ENCODE peak calls at places on chromosomes 16 and 17, in seven cellular contexts. G, Q, W, K, V, P and S are unnamed samples. For H3K4me1, the result is how much of the 10 kb centered on the place peaks cover.

GRCh38 chr17:20086416-20087074 is 77.4 kb downstream of the SPECC1 start:
- DNase-seq in Q (no peak), V (no peak), W (no peak), P (no peak), G (no peak), K (no peak), S (no peak)

GRCh38 chr17:17959520-17960361 is 12.5 kb downstream of the TOM1L2 start:
- DNase-seq in G (peak), P (no peak), V (peak), Q (peak), K (no peak), W (no peak), S (peak)

GRCh38 chr17:38428150-38428642 is at the start of gene ARHGAP23:
- DNase-seq in G (peak), Q (peak), K (no peak), V (peak), P (peak), W (peak), S (peak)

GRCh38 chr17:1168537-1169234 is 11.1 kb downstream of the ABR start:
- DNase-seq in Q (no peak), P (no peak), K (no peak), W (no peak), G (no peak), V (no peak), S (no peak)

GRCh38 chr17:48296453-48296852 is 133.6 kb downstream of the SKAP1 start:
- DNase-seq in K (no peak), P (no peak), Q (no peak), W (no peak), V (no peak), G (no peak), S (no peak)

GRCh38 chr17:46154151-46154816 is 38.9 kb downstream of the KANSL1 start:
- DNase-seq in K (no peak), Q (no peak), V (peak), P (no peak), W (no peak), G (no peak), S (peak)

GRCh38 chr17:7794063-7794663 is 39.9 kb upstream of the KDM6B start:
- DNase-seq in Q (no peak), K (no peak), V (no peak), W (no peak), P (no peak), G (no peak), S (no peak)

GRCh38 chr17:38851434-38851833 is 2.1 kb downstream of the RPL23 start:
- DNase-seq in Q (no peak), P (no peak), K (no peak), W (no peak), V (no peak), G (no peak), S (no peak)

GRCh38 chr17:45718791-45719190 is 65.3 kb upstream of the CRHR1 start:
- DNase-seq in Q (no peak), V (no peak), K (no peak), P (no peak), W (no peak), G (no peak), S (no peak)

GRCh38 chr16:88382491-88383400 is at the start of gene ZNF469:
- DNase-seq in W (peak), V (peak), Q (peak), K (no peak), G (no peak), P (peak), S (peak)

GRCh38 chr16:89921699-89922476 is 1.3 kb upstream of the TUBB3 start:
- DNase-seq in G (no peak), W (peak), Q (peak), V (peak), P (peak), K (peak), S (peak)

GRCh38 chr16:50273888-50274770 is 7.8 kb downstream of the ADCY7 start:
- DNase-seq in V (no peak), G (peak), W (no peak), P (no peak), Q (no peak), K (no peak), S (no peak)

GRCh38 chr16:68764866-68765265 is 27.8 kb downstream of the CDH1 start:
- DNase-seq in P (no peak), Q (no peak), V (no peak), K (no peak), G (no peak), W (no peak), S (no peak)

GRCh38 chr17:34241062-34241461 is 14.0 kb upstream of the CCL2 start:
- DNase-seq in W (no peak), Q (no peak), K (no peak), G (no peak), V (peak), P (no peak), S (peak)

GRCh38 chr17:55812323-55812722 is 61.5 kb downstream of the PCTP start:
- DNase-seq in W (no peak), V (no peak), K (no peak), G (no peak), P (no peak), Q (no peak), S (no peak)

GRCh38 chr17:59372138-59372751 is 40.8 kb downstream of the YPEL2 start:
- DNase-seq in K (no peak), Q (peak), V (peak), W (no peak), G (peak), P (peak), S (peak)

GRCh38 chr17:40118093-40118492 is 3.7 kb upstream of the MSL1 start:
- DNase-seq in W (no peak), P (no peak), Q (no peak), G (no peak), K (no peak), V (no peak), S (no peak)

GRCh38 chr16:1979271-1980025 is 1.8 kb downstream of the NOXO1 start:
- DNase-seq in Q (no peak), V (no peak), W (peak), K (no peak), G (peak), P (peak), S (no peak)

GRCh38 chr16:21301168-21301894 is 23.2 kb upstream of the CRYM start:
- DNase-seq in P (peak), Q (peak), G (peak), W (peak), V (peak), K (peak), S (peak)

GRCh38 chr17:27333410-27333980 is 39.6 kb downstream of the WSB1 start:
- DNase-seq in G (no peak), Q (no peak), V (no peak), K (no peak), P (no peak), W (no peak), S (no peak)

GRCh38 chr17:61200349-61200735 is 199.3 kb upstream of the TBX2 start:
- DNase-seq in W (no peak), P (no peak), V (peak), Q (peak), K (no peak), G (no peak), S (no peak)

GRCh38 chr17:72613411-72614292 is 478.8 kb downstream of the SLC39A11 start:
- DNase-seq in W (no peak), G (peak), V (peak), P (no peak), Q (peak), K (no peak), S (peak)

GRCh38 chr17:6554336-6554735 is 2.0 kb downstream of the PITPNM3 start:
- DNase-seq in P (no peak), V (no peak), W (no peak), Q (no peak), K (no peak), G (no peak), S (no peak)

GRCh38 chr17:6556121-6557039 is at the start of gene PITPNM3:
- DNase-seq in P (peak), W (peak), Q (no peak), G (peak), K (no peak), V (no peak), S (peak)

GRCh38 chr17:6557040-6557438 is 684 bp upstream of the PITPNM3 start:
- DNase-seq in G (no peak), P (no peak), Q (no peak), W (no peak), K (no peak), V (no peak), S (no peak)

GRCh38 chr17:6555331-6556120 is 829 bp downstream of the PITPNM3 start:
- DNase-seq in P (peak), G (peak), K (no peak), V (peak), W (peak), Q (no peak), S (peak)

DNA sequence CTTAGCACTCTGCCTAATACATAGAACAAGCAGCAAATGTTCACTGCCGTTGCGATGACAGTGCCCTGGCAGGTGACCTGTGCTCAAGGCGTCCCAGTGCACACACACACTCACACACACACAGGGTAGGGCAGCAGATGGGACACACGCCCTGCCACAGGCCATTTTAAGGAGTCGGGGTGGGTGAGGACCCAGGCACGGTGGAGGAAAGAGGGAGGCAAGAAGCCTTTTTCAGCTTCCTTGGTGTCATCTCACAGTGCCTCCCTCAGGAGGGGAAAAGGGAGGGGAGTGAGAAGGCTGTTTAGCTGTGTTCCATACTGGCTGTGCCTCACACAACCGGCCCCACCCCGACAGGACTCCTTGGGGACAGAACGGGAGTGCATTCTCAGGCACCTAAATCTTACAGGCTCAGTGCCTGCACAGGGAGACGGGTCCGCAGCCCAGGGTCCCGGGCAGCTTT is 1.5 kb downstream of the PITPNM3 start:
- DNase-seq in G (peak), P (no peak), W (peak), K (no peak), Q (no peak), V (no peak), S (no peak)
- H3K4me3 ChIP-seq in G (no peak), P (no peak), W (peak), K (no peak), Q (peak), V (peak), S (peak)

GRCh38 chr17:79837888-79838540 is 1.2 kb downstream of the CBX4 start:
- DNase-seq in W (peak), K (no peak), V (no peak), P (no peak), Q (no peak), G (peak), S (no peak)
- H3K4me1 ChIP-seq in W (under half), K (under half), V (under half), P (half or more), Q (under half), G (under half), S (under half)

GRCh38 chr17:76079577-76080206 is 710 bp downstream of the ZACN start:
- DNase-seq in K (no peak), W (peak), G (no peak), P (no peak), Q (no peak), V (no peak), S (no peak)
- H3K4me3 ChIP-seq in K (no peak), W (peak), G (no peak), P (no peak), Q (no peak), V (no peak), S (no peak)

GRCh38 chr16:12543700-12544476 is 259.8 kb downstream of the CPPED1 start:
- DNase-seq in P (no peak), V (no peak), Q (no peak), K (no peak), G (no peak), W (no peak), S (no peak)

GRCh38 chr16:12545792-12546342 is 257.8 kb downstream of the CPPED1 start:
- DNase-seq in K (no peak), G (no peak), W (no peak), P (no peak), Q (no peak), V (no peak), S (no peak)

GRCh38 chr16:12546918-12547607 is 256.6 kb downstream of the CPPED1 start:
- DNase-seq in G (no peak), W (no peak), P (no peak), Q (no peak), V (peak), K (no peak), S (no peak)

GRCh38 chr16:12544477-12545291 is 259.0 kb downstream of the CPPED1 start:
- DNase-seq in V (no peak), Q (no peak), K (no peak), P (no peak), W (no peak), G (no peak), S (no peak)

DNA sequence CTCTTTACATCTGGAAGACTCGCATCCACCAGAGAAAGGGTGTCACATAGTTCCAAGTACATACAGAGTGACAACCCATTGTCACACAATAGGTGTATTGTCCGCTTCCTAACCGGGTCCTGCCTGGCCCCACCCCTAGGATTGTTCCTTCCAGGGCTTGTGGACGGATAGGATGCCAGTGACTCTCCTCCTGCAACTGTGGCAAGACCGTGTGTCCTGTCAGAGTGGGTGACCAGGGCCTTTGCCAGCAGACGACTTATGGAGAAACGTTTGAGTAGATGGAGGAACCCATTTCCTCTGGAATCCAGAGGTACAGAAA is 258.4 kb downstream of the CPPED1 start:
- DNase-seq in V (no peak), P (no peak), K (no peak), Q (no peak), W (no peak), G (no peak), S (no peak)
- H3K4me1 ChIP-seq in V (under half), P (under half), K (under half), Q (under half), W (under half), G (under half), S (under half)

GRCh38 chr16:85902366-85903155 is 3.6 kb downstream of the IRF8 start:
- DNase-seq in G (peak), V (no peak), K (no peak), Q (no peak), P (no peak), W (peak), S (no peak)

GRCh38 chr16:85901110-85901509 is 2.1 kb downstream of the IRF8 start:
- DNase-seq in K (no peak), V (no peak), Q (no peak), G (no peak), P (no peak), W (no peak), S (no peak)

GRCh38 chr16:85903576-85903975 is 4.6 kb downstream of the IRF8 start:
- DNase-seq in V (no peak), K (no peak), W (no peak), P (no peak), Q (no peak), G (no peak), S (no peak)

GRCh38 chr16:85900031-85900792 is 1.2 kb downstream of the IRF8 start:
- DNase-seq in W (no peak), K (no peak), P (no peak), G (peak), V (no peak), Q (no peak), S (no peak)

DNA sequence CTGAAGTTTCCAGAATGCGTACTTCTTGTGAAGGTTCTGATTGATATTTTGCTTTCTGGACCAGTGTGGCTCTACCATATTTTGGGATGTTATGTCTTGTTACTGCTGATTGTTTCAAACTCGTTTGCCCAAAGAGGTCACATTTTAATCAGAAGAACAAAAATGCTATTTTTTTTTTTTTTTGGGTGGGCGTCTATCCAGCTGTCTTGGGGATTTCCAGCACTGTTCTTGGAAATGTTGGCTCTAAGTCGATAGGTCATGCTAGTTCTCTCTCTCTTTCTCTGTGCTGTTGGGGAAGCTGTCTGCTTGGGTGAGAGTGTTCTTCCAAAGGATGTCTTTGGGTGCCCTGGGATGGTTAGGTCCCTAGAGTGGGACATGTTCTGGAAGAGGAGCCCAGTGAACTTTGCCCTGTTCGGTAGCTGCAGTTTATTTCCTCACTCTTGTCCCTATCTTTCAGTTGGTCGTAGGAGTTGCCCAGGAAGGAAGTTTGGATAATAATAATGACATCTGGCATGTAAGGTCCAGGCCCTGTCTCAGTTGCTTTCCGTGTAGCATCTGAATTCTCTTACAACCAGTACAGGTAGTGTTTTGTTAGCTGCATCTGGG is 2.9 kb downstream of the IRF8 start:
- DNase-seq in V (no peak), K (no peak), G (peak), Q (no peak), W (no peak), P (no peak), S (no peak)
- H3K4me3 ChIP-seq in V (no peak), K (no peak), G (no peak), Q (no peak), W (no peak), P (no peak), S (no peak)

GRCh38 chr17:75627094-75627493 is 6.1 kb upstream of the SMIM5 start:
- DNase-seq in Q (no peak), W (no peak), K (no peak), P (no peak), G (no peak), V (no peak), S (no peak)

GRCh38 chr17:75626496-75627038 is 6.7 kb upstream of the SMIM5 start:
- DNase-seq in V (no peak), W (no peak), K (no peak), G (no peak), Q (no peak), P (no peak), S (no peak)

GRCh38 chr17:75624021-75624420 is 9.2 kb upstream of the SMIM5 start:
- DNase-seq in V (no peak), K (no peak), P (no peak), W (no peak), G (no peak), Q (no peak), S (no peak)

GRCh38 chr17:75624714-75625345 is 8.4 kb upstream of the SMIM5 start:
- DNase-seq in P (no peak), G (no peak), Q (no peak), V (no peak), W (no peak), K (no peak), S (no peak)

GRCh38 chr17:75625813-75626486 is 7.3 kb upstream of the SMIM5 start:
- DNase-seq in K (no peak), V (peak), P (peak), Q (peak), G (no peak), W (peak), S (peak)
- H3K4me1 ChIP-seq in K (under half), V (under half), P (under half), Q (under half), G (under half), W (under half), S (under half)